ENCODE peak calls at places on chromosomes 2 and 18, in ten cellular contexts. One of them, this sample, is unnamed.
A peak's percentile ranks its signal among the peaks of the same experiment; 100 is the strongest.

GRCh38 chr2:183072177-183072576 is 6.4 kb upstream of the DUSP19 start:
- DNase-seq in heart right ventricle: no peak
- DNase-seq in astrocyte of the spinal cord: no peak
- DNase-seq in activated CD4-positive, alpha-beta T cell treated with anti-CD3 and anti-CD28 coated beads, Interleukin-2, amount 10 ng/mL, durations not matched to agents 7 days and 5 days: no peak
- DNase-seq in endothelial cell of umbilical vein: no peak
- DNase-seq in HT-29: no peak
- DNase-seq in activated T-cell treated with anti-CD3 and anti-CD28 coated beads for 24 hours: no peak
- DNase-seq in iris pigment epithelial cell: no peak
- DNase-seq in caudate nucleus: no peak
- DNase-seq in substantia nigra: no peak
- DNase-seq in this sample: no peak

GRCh38 chr2:207617011-207617671 is 8.1 kb downstream of the METTL21A start:
- DNase-seq in heart right ventricle: no peak
- DNase-seq in astrocyte of the spinal cord: peak; percentile 91
- DNase-seq in activated CD4-positive, alpha-beta T cell treated with anti-CD3 and anti-CD28 coated beads, Interleukin-2, amount 10 ng/mL, durations not matched to agents 7 days and 5 days: no peak
- DNase-seq in endothelial cell of umbilical vein: peak; percentile 92
- DNase-seq in HT-29: no peak
- DNase-seq in activated T-cell treated with anti-CD3 and anti-CD28 coated beads for 24 hours: no peak
- DNase-seq in iris pigment epithelial cell: peak; percentile 91
- DNase-seq in caudate nucleus: no peak
- DNase-seq in substantia nigra: no peak
- DNase-seq in this sample: peak; percentile 99

GRCh38 chr2:221676566-221677172 is 104.6 kb upstream of the EPHA4 start:
- DNase-seq in heart right ventricle: no peak
- DNase-seq in astrocyte of the spinal cord: peak; percentile 34
- DNase-seq in activated CD4-positive, alpha-beta T cell treated with anti-CD3 and anti-CD28 coated beads, Interleukin-2, amount 10 ng/mL, durations not matched to agents 7 days and 5 days: no peak
- DNase-seq in endothelial cell of umbilical vein: no peak
- DNase-seq in HT-29: no peak
- DNase-seq in activated T-cell treated with anti-CD3 and anti-CD28 coated beads for 24 hours: no peak
- DNase-seq in iris pigment epithelial cell: peak; percentile 15
- DNase-seq in caudate nucleus: no peak
- DNase-seq in substantia nigra: no peak
- DNase-seq in this sample: no peak

GRCh38 chr2:174026122-174026845 is 61.1 kb upstream of the SP3 start:
- DNase-seq in heart right ventricle: peak; percentile 28
- DNase-seq in astrocyte of the spinal cord: peak; percentile 69
- DNase-seq in activated CD4-positive, alpha-beta T cell treated with anti-CD3 and anti-CD28 coated beads, Interleukin-2, amount 10 ng/mL, durations not matched to agents 7 days and 5 days: no peak
- DNase-seq in endothelial cell of umbilical vein: no peak
- DNase-seq in HT-29: no peak
- DNase-seq in activated T-cell treated with anti-CD3 and anti-CD28 coated beads for 24 hours: no peak
- DNase-seq in iris pigment epithelial cell: peak; percentile 76
- DNase-seq in caudate nucleus: no peak
- DNase-seq in substantia nigra: no peak
- DNase-seq in this sample: no peak

GRCh38 chr2:19312949-19313348 is 45.5 kb downstream of the OSR1 start:
- DNase-seq in heart right ventricle: no peak
- DNase-seq in astrocyte of the spinal cord: peak; percentile 43
- DNase-seq in activated CD4-positive, alpha-beta T cell treated with anti-CD3 and anti-CD28 coated beads, Interleukin-2, amount 10 ng/mL, durations not matched to agents 7 days and 5 days: no peak
- DNase-seq in endothelial cell of umbilical vein: peak; percentile 10
- DNase-seq in HT-29: peak; percentile 71
- DNase-seq in activated T-cell treated with anti-CD3 and anti-CD28 coated beads for 24 hours: no peak
- DNase-seq in iris pigment epithelial cell: peak; percentile 71
- DNase-seq in caudate nucleus: no peak
- DNase-seq in substantia nigra: no peak
- DNase-seq in this sample: no peak

GRCh38 chr2:134002391-134002790 is 251.5 kb upstream of the MGAT5 start:
- DNase-seq in heart right ventricle: no peak
- DNase-seq in astrocyte of the spinal cord: no peak
- DNase-seq in activated CD4-positive, alpha-beta T cell treated with anti-CD3 and anti-CD28 coated beads, Interleukin-2, amount 10 ng/mL, durations not matched to agents 7 days and 5 days: no peak
- DNase-seq in endothelial cell of umbilical vein: no peak
- DNase-seq in HT-29: peak; percentile 31
- DNase-seq in activated T-cell treated with anti-CD3 and anti-CD28 coated beads for 24 hours: no peak
- DNase-seq in iris pigment epithelial cell: no peak
- DNase-seq in caudate nucleus: no peak
- DNase-seq in substantia nigra: no peak
- DNase-seq in this sample: peak; percentile 64

GRCh38 chr2:157898591-157898996 is 22.5 kb upstream of the ACVR1 start:
- DNase-seq in heart right ventricle: no peak
- DNase-seq in astrocyte of the spinal cord: peak; percentile 90
- DNase-seq in activated CD4-positive, alpha-beta T cell treated with anti-CD3 and anti-CD28 coated beads, Interleukin-2, amount 10 ng/mL, durations not matched to agents 7 days and 5 days: peak; percentile 54
- DNase-seq in endothelial cell of umbilical vein: peak; percentile 59
- DNase-seq in HT-29: peak; percentile 60
- DNase-seq in activated T-cell treated with anti-CD3 and anti-CD28 coated beads for 24 hours: peak; percentile 71
- DNase-seq in iris pigment epithelial cell: peak; percentile 96
- DNase-seq in caudate nucleus: no peak
- DNase-seq in substantia nigra: no peak
- DNase-seq in this sample: peak; percentile 83

GRCh38 chr2:159773876-159774275 is 24.1 kb downstream of the CD302 start:
- DNase-seq in heart right ventricle: no peak
- DNase-seq in astrocyte of the spinal cord: no peak
- DNase-seq in activated CD4-positive, alpha-beta T cell treated with anti-CD3 and anti-CD28 coated beads, Interleukin-2, amount 10 ng/mL, durations not matched to agents 7 days and 5 days: no peak
- DNase-seq in endothelial cell of umbilical vein: no peak
- DNase-seq in HT-29: no peak
- DNase-seq in activated T-cell treated with anti-CD3 and anti-CD28 coated beads for 24 hours: no peak
- DNase-seq in iris pigment epithelial cell: no peak
- DNase-seq in caudate nucleus: no peak
- DNase-seq in substantia nigra: no peak
- DNase-seq in this sample: no peak

GRCh38 chr18:26548144-26549102 is at the start of gene KCTD1:
- DNase-seq in heart right ventricle: peak; percentile 76
- DNase-seq in astrocyte of the spinal cord: peak; percentile 90
- DNase-seq in activated CD4-positive, alpha-beta T cell treated with anti-CD3 and anti-CD28 coated beads, Interleukin-2, amount 10 ng/mL, durations not matched to agents 7 days and 5 days: peak; percentile 81
- DNase-seq in endothelial cell of umbilical vein: peak; percentile 79
- DNase-seq in HT-29: peak; percentile 78
- DNase-seq in activated T-cell treated with anti-CD3 and anti-CD28 coated beads for 24 hours: peak; percentile 66
- DNase-seq in iris pigment epithelial cell: peak; percentile 84
- DNase-seq in caudate nucleus: no peak
- DNase-seq in substantia nigra: peak; percentile 58
- DNase-seq in this sample: peak; percentile 81

GRCh38 chr2:236679906-236680305 is 110.3 kb downstream of the ACKR3 start:
- DNase-seq in heart right ventricle: no peak
- DNase-seq in astrocyte of the spinal cord: peak; percentile 71
- DNase-seq in activated CD4-positive, alpha-beta T cell treated with anti-CD3 and anti-CD28 coated beads, Interleukin-2, amount 10 ng/mL, durations not matched to agents 7 days and 5 days: no peak
- DNase-seq in endothelial cell of umbilical vein: no peak
- DNase-seq in HT-29: no peak
- DNase-seq in activated T-cell treated with anti-CD3 and anti-CD28 coated beads for 24 hours: no peak
- DNase-seq in iris pigment epithelial cell: no peak
- DNase-seq in caudate nucleus: no peak
- DNase-seq in substantia nigra: no peak
- DNase-seq in this sample: no peak

GRCh38 chr18:59954746-59955145 is 55.0 kb downstream of the PMAIP1 start:
- DNase-seq in heart right ventricle: no peak
- DNase-seq in astrocyte of the spinal cord: peak; percentile 74
- DNase-seq in activated CD4-positive, alpha-beta T cell treated with anti-CD3 and anti-CD28 coated beads, Interleukin-2, amount 10 ng/mL, durations not matched to agents 7 days and 5 days: no peak
- DNase-seq in endothelial cell of umbilical vein: no peak
- DNase-seq in HT-29: no peak
- DNase-seq in activated T-cell treated with anti-CD3 and anti-CD28 coated beads for 24 hours: no peak
- DNase-seq in iris pigment epithelial cell: peak; percentile 63
- DNase-seq in caudate nucleus: no peak
- DNase-seq in substantia nigra: no peak
- DNase-seq in this sample: no peak

GRCh38 chr2:221200184-221200839 is 371.8 kb downstream of the EPHA4 start:
- DNase-seq in heart right ventricle: no peak
- DNase-seq in astrocyte of the spinal cord: no peak
- DNase-seq in activated CD4-positive, alpha-beta T cell treated with anti-CD3 and anti-CD28 coated beads, Interleukin-2, amount 10 ng/mL, durations not matched to agents 7 days and 5 days: no peak
- DNase-seq in endothelial cell of umbilical vein: no peak
- DNase-seq in HT-29: no peak
- DNase-seq in activated T-cell treated with anti-CD3 and anti-CD28 coated beads for 24 hours: no peak
- DNase-seq in iris pigment epithelial cell: no peak
- DNase-seq in caudate nucleus: no peak
- DNase-seq in substantia nigra: no peak
- DNase-seq in this sample: no peak

GRCh38 chr2:43569921-43570320 is 25.9 kb downstream of the THADA start:
- DNase-seq in heart right ventricle: no peak
- DNase-seq in astrocyte of the spinal cord: no peak
- DNase-seq in activated CD4-positive, alpha-beta T cell treated with anti-CD3 and anti-CD28 coated beads, Interleukin-2, amount 10 ng/mL, durations not matched to agents 7 days and 5 days: peak; percentile 14
- DNase-seq in endothelial cell of umbilical vein: no peak
- DNase-seq in HT-29: no peak
- DNase-seq in activated T-cell treated with anti-CD3 and anti-CD28 coated beads for 24 hours: no peak
- DNase-seq in iris pigment epithelial cell: no peak
- DNase-seq in caudate nucleus: no peak
- DNase-seq in substantia nigra: no peak
- DNase-seq in this sample: no peak

GRCh38 chr2:48865704-48866103 is 110.2 kb upstream of the LHCGR start:
- DNase-seq in heart right ventricle: no peak
- DNase-seq in astrocyte of the spinal cord: no peak
- DNase-seq in activated CD4-positive, alpha-beta T cell treated with anti-CD3 and anti-CD28 coated beads, Interleukin-2, amount 10 ng/mL, durations not matched to agents 7 days and 5 days: no peak
- DNase-seq in endothelial cell of umbilical vein: no peak
- DNase-seq in HT-29: no peak
- DNase-seq in activated T-cell treated with anti-CD3 and anti-CD28 coated beads for 24 hours: no peak
- DNase-seq in iris pigment epithelial cell: no peak
- DNase-seq in caudate nucleus: no peak
- DNase-seq in substantia nigra: no peak
- DNase-seq in this sample: no peak

GRCh38 chr18:23188391-23188790 is 53.1 kb downstream of the CABLES1 start:
- DNase-seq in heart right ventricle: no peak
- DNase-seq in astrocyte of the spinal cord: no peak
- DNase-seq in activated CD4-positive, alpha-beta T cell treated with anti-CD3 and anti-CD28 coated beads, Interleukin-2, amount 10 ng/mL, durations not matched to agents 7 days and 5 days: no peak
- DNase-seq in endothelial cell of umbilical vein: no peak
- DNase-seq in HT-29: no peak
- DNase-seq in activated T-cell treated with anti-CD3 and anti-CD28 coated beads for 24 hours: no peak
- DNase-seq in iris pigment epithelial cell: no peak
- DNase-seq in caudate nucleus: no peak
- DNase-seq in substantia nigra: no peak
- DNase-seq in this sample: no peak

GRCh38 chr2:56008661-56009411 is 85.3 kb upstream of the EFEMP1 start:
- DNase-seq in heart right ventricle: peak; percentile 33
- DNase-seq in astrocyte of the spinal cord: peak; percentile 86
- DNase-seq in activated CD4-positive, alpha-beta T cell treated with anti-CD3 and anti-CD28 coated beads, Interleukin-2, amount 10 ng/mL, durations not matched to agents 7 days and 5 days: no peak
- DNase-seq in endothelial cell of umbilical vein: peak; percentile 99
- DNase-seq in HT-29: no peak
- DNase-seq in activated T-cell treated with anti-CD3 and anti-CD28 coated beads for 24 hours: no peak
- DNase-seq in iris pigment epithelial cell: peak; percentile 87
- DNase-seq in caudate nucleus: peak; percentile 55
- DNase-seq in substantia nigra: peak; percentile 47
- DNase-seq in this sample: peak; percentile 77

GRCh38 chr2:56680971-56681631 is 497.3 kb downstream of the CCDC85A start:
- DNase-seq in heart right ventricle: no peak
- DNase-seq in astrocyte of the spinal cord: peak; percentile 60
- DNase-seq in activated CD4-positive, alpha-beta T cell treated with anti-CD3 and anti-CD28 coated beads, Interleukin-2, amount 10 ng/mL, durations not matched to agents 7 days and 5 days: no peak
- DNase-seq in endothelial cell of umbilical vein: peak; percentile 72
- DNase-seq in HT-29: no peak
- DNase-seq in activated T-cell treated with anti-CD3 and anti-CD28 coated beads for 24 hours: no peak
- DNase-seq in iris pigment epithelial cell: peak; percentile 93
- DNase-seq in caudate nucleus: no peak
- DNase-seq in substantia nigra: no peak
- DNase-seq in this sample: peak; percentile 40

GRCh38 chr2:237927986-237928385 is 38.8 kb upstream of the UBE2F start:
- DNase-seq in heart right ventricle: no peak
- DNase-seq in astrocyte of the spinal cord: no peak
- DNase-seq in activated CD4-positive, alpha-beta T cell treated with anti-CD3 and anti-CD28 coated beads, Interleukin-2, amount 10 ng/mL, durations not matched to agents 7 days and 5 days: no peak
- DNase-seq in endothelial cell of umbilical vein: no peak
- DNase-seq in HT-29: no peak
- DNase-seq in activated T-cell treated with anti-CD3 and anti-CD28 coated beads for 24 hours: no peak
- DNase-seq in iris pigment epithelial cell: no peak
- DNase-seq in caudate nucleus: no peak
- DNase-seq in substantia nigra: no peak
- DNase-seq in this sample: no peak